ENCODE peak calls at places on chromosomes 4 and X, in six cellular contexts. N, X, Z, W, U and H are unnamed samples.

GRCh38 chr4:111602848-111603247 is 542.4 kb upstream of the FAM241A start:
- DNase-seq in N (peak), X (no peak), Z (no peak), W (peak), U (no peak), H (peak)

GRCh38 chr4:186144180-186144579 is 39.7 kb downstream of the FAM149A start:
- DNase-seq in N (peak), X (no peak), Z (no peak), W (peak), U (no peak), H (peak)

GRCh38 chr4:14701896-14702295 is 300.4 kb upstream of the CPEB2 start:
- DNase-seq in N (no peak), X (no peak), Z (no peak), W (no peak), U (no peak), H (no peak)

GRCh38 chr4:31741321-31741720 is 1021.2 kb downstream of the PCDH7 start:
- DNase-seq in N (no peak), X (no peak), Z (no peak), W (no peak), U (no peak), H (peak)

GRCh38 chr4:101230806-101231426 is 116.4 kb downstream of the PPP3CA start:
- DNase-seq in N (no peak), X (no peak), Z (no peak), W (peak), U (no peak), H (no peak)

GRCh38 chrX:10163031-10163430 is 6.3 kb downstream of the CLCN4 start:
- DNase-seq in N (no peak), X (no peak), Z (no peak), W (no peak), U (no peak), H (no peak)

GRCh38 chrX:134670241-134670811 is 12.1 kb upstream of the PLAC1 start:
- DNase-seq in N (peak), X (peak), Z (no peak), W (peak), U (no peak), H (peak)

GRCh38 chr4:74546020-74546419 is 101.1 kb downstream of the AREG start:
- DNase-seq in N (no peak), X (no peak), Z (no peak), W (no peak), U (no peak), H (no peak)

GRCh38 chr4:189128341-189128740 is 812.3 kb upstream of the FRG1 start:
- DNase-seq in N (no peak), X (no peak), Z (no peak), W (no peak), U (no peak), H (no peak)

GRCh38 chr4:24104173-24104572 is 214.3 kb upstream of the PPARGC1A start:
- DNase-seq in N (peak), X (no peak), Z (no peak), W (peak), U (no peak), H (peak)

GRCh38 chr4:8324640-8325239 is 55.2 kb downstream of the HTRA3 start:
- DNase-seq in N (no peak), X (no peak), Z (peak), W (peak), U (no peak), H (no peak)

GRCh38 chrX:111365770-111366325 is 46.1 kb downstream of the DCX start:
- DNase-seq in N (no peak), X (no peak), Z (no peak), W (no peak), U (no peak), H (no peak)

GRCh38 chr4:1644906-1645657 is 39.0 kb downstream of the FAM53A start:
- DNase-seq in N (peak), X (peak), Z (no peak), W (no peak), U (no peak), H (peak)

GRCh38 chr4:20253799-20254409 is 2.2 kb downstream of the SLIT2 start:
- DNase-seq in N (peak), X (peak), Z (peak), W (peak), U (no peak), H (peak)

GRCh38 chr4:55068522-55068921 is 56.9 kb downstream of the KDR start:
- DNase-seq in N (no peak), X (no peak), Z (no peak), W (no peak), U (no peak), H (no peak)

GRCh38 chrX:104621781-104622180 is 55.8 kb downstream of the IL1RAPL2 start:
- DNase-seq in N (no peak), X (no peak), Z (no peak), W (no peak), U (no peak), H (no peak)

GRCh38 chr4:123785515-123785914 is 388.9 kb downstream of the SPRY1 start:
- DNase-seq in N (peak), X (no peak), Z (peak), W (peak), U (peak), H (peak)

GRCh38 chr4:127968565-127968964 is 3.4 kb downstream of the ABHD18 start:
- DNase-seq in N (no peak), X (no peak), Z (no peak), W (no peak), U (no peak), H (no peak)

GRCh38 chr4:132767901-132768300 is 381.2 kb upstream of the PCDH10 start:
- DNase-seq in N (no peak), X (no peak), Z (no peak), W (no peak), U (no peak), H (no peak)

GRCh38 chr4:38676986-38677385 is 13.0 kb downstream of the KLF3 start:
- DNase-seq in N (no peak), X (no peak), Z (no peak), W (no peak), U (no peak), H (no peak)

GRCh38 chr4:6953751-6954380 is 44.2 kb downstream of the TBC1D14 start:
- DNase-seq in N (peak), X (peak), Z (peak), W (peak), U (peak), H (peak)
- H3K4me3 ChIP-seq in N (no peak), X (no peak), Z (peak), W (no peak), U (no peak), H (peak)

DNA sequence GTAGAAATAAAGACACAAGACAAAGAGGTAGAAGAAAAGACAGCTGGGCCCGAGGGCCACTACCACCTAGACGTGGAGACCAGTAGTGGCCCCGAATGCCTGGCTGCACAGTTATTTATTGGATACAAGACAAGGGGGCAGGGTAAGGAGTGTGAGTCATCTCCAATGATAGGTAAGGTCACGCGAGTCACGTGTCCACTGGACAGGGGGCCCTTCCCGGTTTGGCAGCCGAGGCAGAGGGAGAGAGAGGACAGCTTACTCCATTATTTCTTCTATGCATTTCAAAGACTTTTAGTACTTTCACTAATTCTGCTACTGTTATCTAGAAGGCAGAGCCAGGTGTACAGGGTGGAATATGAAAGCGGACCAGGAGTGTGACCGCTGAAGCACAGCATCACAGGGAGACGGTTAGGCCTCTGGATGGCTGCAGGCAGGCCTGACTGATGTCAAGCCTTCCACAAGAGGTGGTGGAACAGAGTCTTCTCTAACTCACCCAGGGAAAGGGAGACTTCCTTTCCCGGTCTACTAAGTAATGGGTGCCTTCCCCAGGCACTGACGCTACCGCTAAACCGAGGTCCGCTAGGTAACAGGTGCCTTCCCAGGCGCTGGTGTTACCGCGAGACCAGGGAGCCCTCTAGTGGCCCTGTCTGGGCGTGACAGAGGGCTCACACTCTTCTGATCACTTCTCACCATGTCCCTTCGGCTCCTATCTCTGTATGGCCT is 44.9 kb downstream of the ZBTB49 start:
- DNase-seq in N (peak), X (peak), Z (no peak), W (peak), U (no peak), H (peak)
- TF ChIP-seq CTCF in N (peak), X (peak), Z (peak), W (peak), U (peak), H (peak)

DNA sequence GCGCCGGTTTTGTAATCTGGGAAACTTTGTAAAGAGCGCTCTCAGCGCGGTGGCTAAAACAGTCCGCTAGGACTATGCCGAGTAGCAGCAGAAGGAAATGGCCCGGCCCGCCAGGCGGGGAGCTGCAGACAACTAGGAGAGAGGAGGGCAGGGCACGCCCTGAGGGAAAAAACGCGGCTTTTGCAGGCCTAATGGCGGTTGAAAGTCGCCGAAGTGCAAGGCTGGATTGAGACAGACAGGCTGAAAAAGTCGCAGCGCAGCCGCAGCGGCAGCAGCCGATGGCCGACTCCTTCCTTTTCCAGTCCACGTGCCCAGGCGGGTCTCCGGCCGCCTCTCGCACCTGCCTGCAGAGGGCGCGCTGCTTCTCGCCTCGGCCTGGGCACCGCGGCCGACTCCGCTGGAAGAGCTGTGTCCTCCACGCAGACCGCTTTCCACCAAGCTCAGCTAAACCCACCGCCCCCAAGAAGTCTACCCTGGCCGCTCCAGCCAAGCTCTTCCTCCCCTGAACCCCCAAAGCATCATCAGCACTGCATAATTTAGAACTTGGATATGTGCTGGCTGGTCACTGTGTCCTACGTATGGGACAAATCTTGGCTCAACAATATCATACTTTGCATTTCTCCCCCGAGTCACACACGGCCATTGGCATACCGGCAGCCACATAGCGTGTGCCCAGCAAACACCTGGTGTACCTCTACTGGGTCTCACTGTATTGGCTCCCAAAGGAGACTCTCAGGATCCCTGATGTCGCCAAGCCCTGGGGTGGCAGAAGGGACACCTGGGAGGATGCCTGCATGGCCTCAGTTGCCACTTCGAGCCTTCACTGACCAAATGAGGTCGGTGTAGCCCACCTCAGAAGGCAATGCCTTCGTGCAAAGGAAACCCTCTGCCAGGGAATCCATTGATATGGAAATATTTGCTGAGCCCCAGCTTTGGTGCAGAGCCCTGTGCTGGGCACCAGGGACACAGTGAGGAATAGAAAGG is 14.5 kb downstream of the SLC25A5 start:
- DNase-seq in N (peak), X (peak), Z (peak), W (peak), U (peak), H (no peak)
- H3K4me3 ChIP-seq in N (peak), X (peak), Z (peak), W (peak), U (peak), H (peak)

DNA sequence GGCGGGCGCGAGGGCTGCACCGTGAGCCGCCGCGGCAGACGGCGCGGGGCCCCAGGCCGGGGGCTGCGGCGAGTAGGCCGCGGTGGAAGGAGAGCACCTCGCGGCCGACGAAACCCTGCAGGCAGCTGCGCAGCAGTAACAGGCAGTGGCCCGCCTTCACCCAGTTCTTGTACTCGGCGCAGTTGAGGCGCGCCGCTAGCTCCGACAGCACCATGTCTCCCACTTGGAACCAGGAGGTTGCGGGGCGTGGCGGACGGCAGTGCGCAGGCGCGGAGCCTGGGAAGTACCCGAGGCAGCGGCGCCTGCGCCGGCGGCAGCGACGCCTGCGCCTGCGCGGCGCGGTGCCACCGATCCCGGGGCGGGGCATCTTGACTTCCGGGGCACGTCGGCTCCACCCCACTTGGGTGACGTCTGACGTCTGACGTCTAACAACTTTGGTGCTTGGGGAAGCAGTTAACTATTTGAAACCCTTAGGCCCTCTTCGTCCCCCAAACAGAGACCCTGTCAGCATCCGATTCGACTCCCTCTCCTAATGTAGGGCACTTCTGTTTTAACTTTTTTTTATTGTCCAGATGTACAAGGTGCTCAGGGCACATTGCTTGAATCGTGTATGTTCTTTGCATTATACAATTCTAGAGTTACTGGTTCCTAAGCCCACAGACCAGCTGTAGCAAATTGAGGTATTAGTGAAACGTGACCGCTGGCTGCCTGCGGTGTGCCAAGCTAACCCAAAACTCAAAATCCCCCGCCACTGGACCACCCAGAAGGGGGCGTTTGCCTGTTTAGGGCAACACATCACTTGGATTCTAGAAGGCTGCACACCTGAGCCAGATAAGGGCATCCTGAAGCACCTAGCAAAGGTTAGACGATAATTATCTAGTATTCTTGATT is at the start of gene CXorf38:
- DNase-seq in N (peak), X (peak), Z (peak), W (peak), U (peak), H (peak)
- TF ChIP-seq CTCF in N (no peak), X (no peak), Z (no peak), W (no peak), U (peak), H (no peak)

GRCh38 chr4:143184217-143184502 is 557 bp upstream of the USP38 start:
- DNase-seq in N (no peak), X (no peak), Z (no peak), W (no peak), U (no peak), H (no peak)
- H3K4me3 ChIP-seq in N (peak), X (peak), Z (peak), W (peak), U (peak), H (peak)

GRCh38 chr4:134906404-134907023 is 704.9 kb upstream of the PABPC4L start:
- DNase-seq in N (peak), X (no peak), Z (no peak), W (no peak), U (no peak), H (no peak)
- TF ChIP-seq CTCF in N (peak), X (peak), Z (no peak), W (no peak), U (no peak), H (peak)

DNA sequence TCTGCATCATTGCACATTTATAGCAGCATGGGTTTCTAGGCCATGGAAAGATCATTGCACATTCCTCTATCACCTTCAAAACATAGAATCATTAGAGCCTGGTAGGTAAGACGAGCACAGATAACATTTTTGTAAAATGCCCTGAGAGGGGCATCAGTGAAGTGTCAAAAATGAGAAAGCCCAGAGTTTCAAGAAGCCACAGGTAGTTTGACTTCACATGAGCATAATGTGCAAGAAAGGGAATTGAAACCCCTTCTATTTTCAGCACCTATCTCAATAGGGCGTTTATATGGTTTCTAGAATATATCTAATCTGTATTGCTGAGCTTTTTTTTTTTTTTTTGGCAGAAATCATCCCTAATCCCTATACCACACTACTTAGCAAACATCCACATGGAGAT is 2441.7 kb downstream of the ARAP2 start:
- DNase-seq in N (no peak), X (no peak), Z (no peak), W (no peak), U (no peak), H (no peak)
- H3K4me3 ChIP-seq in N (no peak), X (no peak), Z (no peak), W (no peak), U (no peak), H (no peak)

GRCh38 chr4:77052352-77052751 is 23.4 kb downstream of the CCNI start:
- DNase-seq in N (no peak), X (no peak), Z (no peak), W (peak), U (no peak), H (peak)
- TF ChIP-seq CTCF in N (peak), X (peak), Z (peak), W (peak), U (peak), H (peak)

GRCh38 chrX:78979789-78980464 is 34.7 kb downstream of the P2RY10 start:
- DNase-seq in N (peak), X (no peak), Z (no peak), W (no peak), U (no peak), H (peak)
- H3K4me3 ChIP-seq in N (no peak), X (no peak), Z (no peak), W (no peak), U (no peak), H (no peak)